ENCODE peak calls at places on chromosomes 16 and 17, in five cellular contexts. P, C, O, E and U are unnamed samples.

GRCh38 chr17:63279498-63280230 is 166.4 kb downstream of the CYB561 start:
- DNase-seq in E (no peak), P (peak), O (no peak), C (no peak), U (no peak)

GRCh38 chr17:52721932-52722331 is 563.4 kb upstream of the CA10 start:
- DNase-seq in O (no peak), P (no peak), E (no peak), C (no peak), U (no peak)

GRCh38 chr16:21001262-21001661 is 100.7 kb downstream of the LYRM1 start:
- DNase-seq in C (no peak), P (no peak), E (no peak), O (no peak), U (no peak)

GRCh38 chr17:36545093-36545464 is 360 bp downstream of the GGNBP2 start:
- DNase-seq in C (no peak), O (no peak), E (no peak), P (no peak), U (no peak)

GRCh38 chr17:82536220-82537201 is 17.0 kb downstream of the FOXK2 start:
- DNase-seq in C (peak), P (no peak), O (no peak), E (peak), U (no peak)

GRCh38 chr16:74922150-74923138 is 62.5 kb downstream of the WDR59 start:
- DNase-seq in E (peak), C (no peak), O (no peak), P (no peak), U (no peak)

GRCh38 chr16:14007460-14007859 is 63.7 kb upstream of the MRTFB start:
- DNase-seq in C (no peak), P (peak), E (no peak), O (no peak), U (peak)

GRCh38 chr16:29683543-29684090 is 4.6 kb downstream of the QPRT start:
- DNase-seq in P (no peak), E (no peak), C (no peak), O (no peak), U (no peak)

GRCh38 chr17:37608369-37609169 is 649 bp downstream of the SYNRG start:
- DNase-seq in O (peak), P (no peak), E (peak), C (peak), U (no peak)

GRCh38 chr16:734208-734980 is 6.4 kb downstream of the CIAO3 start:
- DNase-seq in C (no peak), P (no peak), E (no peak), O (no peak), U (no peak)

GRCh38 chr16:730666-731509 is 4.0 kb downstream of the HAGHL start:
- DNase-seq in C (no peak), P (no peak), E (no peak), O (no peak), U (no peak)

GRCh38 chr16:732332-732731 is 5.4 kb downstream of the HAGHL start:
- DNase-seq in C (no peak), P (no peak), O (no peak), E (no peak), U (no peak)

GRCh38 chr16:733382-734207 is 6.7 kb downstream of the HAGHL start:
- DNase-seq in P (no peak), E (no peak), O (no peak), C (no peak), U (no peak)

GRCh38 chr16:732936-733335 is 6.0 kb downstream of the HAGHL start:
- DNase-seq in O (no peak), C (no peak), E (no peak), P (no peak), U (no peak)
- TF ChIP-seq CTCF in O (no peak), C (no peak), E (no peak), P (no peak), U (no peak)

GRCh38 chr16:50274771-50275415 is 8.5 kb downstream of the ADCY7 start:
- DNase-seq in O (no peak), C (no peak), E (no peak), P (no peak), U (no peak)
- TF ChIP-seq CTCF in O (no peak), C (no peak), E (no peak), P (no peak), U (no peak)

DNA sequence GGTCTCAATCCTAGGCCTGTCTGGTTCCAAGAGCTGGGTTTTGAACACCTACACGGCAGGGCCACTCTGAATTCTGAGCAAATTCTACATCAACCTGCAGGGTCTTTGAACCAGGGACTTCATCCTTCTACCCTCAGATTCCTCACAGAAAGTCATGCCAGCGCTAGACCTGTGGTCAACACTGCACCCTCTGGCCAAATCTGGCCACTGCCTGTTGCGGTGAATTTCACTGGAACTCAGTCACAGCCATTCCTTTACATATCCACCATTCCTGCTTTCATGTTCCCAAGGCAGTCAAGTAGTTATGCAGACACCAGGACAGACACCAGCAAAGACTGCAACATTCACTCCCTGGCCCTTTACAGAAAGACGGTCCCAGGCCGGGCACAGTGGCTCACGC is 144.6 kb downstream of the C16orf95 start:
- DNase-seq in C (no peak), P (no peak), E (no peak), O (no peak), U (no peak)
- TF ChIP-seq CTCF in C (no peak), P (peak), E (no peak), O (no peak), U (no peak)

DNA sequence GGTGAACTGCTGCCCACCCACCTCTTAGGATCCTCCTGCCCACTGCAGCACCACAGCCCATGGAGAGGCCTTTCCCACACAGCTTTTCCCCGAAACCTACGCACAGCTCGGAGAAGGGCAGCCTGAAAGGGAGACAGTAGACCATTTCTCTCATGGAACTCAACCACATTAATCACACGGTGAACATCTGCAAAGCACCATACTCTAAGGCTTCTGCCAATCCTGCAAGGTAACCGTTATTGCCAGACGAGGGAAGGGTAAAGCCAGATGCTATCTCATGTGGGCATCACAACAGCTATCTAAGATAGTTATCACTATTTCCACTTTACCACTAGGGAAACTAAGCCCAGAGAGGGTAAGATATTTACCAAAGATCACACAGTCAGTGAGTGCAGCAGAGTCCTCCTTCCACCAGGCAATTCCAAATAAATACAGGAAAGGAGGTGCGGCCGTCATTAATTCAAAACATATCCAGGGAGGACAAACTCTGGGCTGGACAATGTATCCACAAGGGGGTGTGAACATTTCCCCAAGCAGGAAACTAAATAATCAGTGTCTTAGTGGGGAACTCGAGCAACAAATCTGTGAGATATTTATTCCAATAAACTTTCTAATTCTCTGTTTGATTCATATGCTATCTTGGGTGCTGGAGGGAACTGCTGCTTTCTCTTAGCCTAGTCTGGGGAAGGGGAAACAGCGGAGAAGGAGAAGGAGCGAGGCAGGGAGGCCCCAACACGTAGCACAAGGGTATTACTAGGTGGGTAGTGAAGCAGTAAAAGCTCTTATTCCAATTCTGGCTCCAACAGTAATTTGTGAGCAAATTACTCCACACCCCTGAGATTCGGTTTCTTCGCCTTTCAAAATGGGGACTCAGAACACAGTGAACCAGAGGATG is 723 bp downstream of the TMEM186 start:
- DNase-seq in P (no peak), C (no peak), E (no peak), O (no peak), U (no peak)
- TF ChIP-seq CTCF in P (no peak), C (no peak), E (no peak), O (no peak), U (no peak)

GRCh38 chr17:66850692-66851091 is 15.8 kb downstream of the CACNG5 start:
- DNase-seq in E (no peak), C (no peak), O (no peak), P (no peak), U (no peak)

GRCh38 chr17:66849851-66850580 is 15.1 kb downstream of the CACNG5 start:
- DNase-seq in E (no peak), C (no peak), P (no peak), O (no peak), U (no peak)

GRCh38 chr17:66858182-66859083 is 23.5 kb downstream of the CACNG5 start:
- DNase-seq in E (no peak), P (no peak), O (no peak), C (no peak), U (no peak)

GRCh38 chr17:66860204-66860603 is 25.3 kb downstream of the CACNG5 start:
- DNase-seq in E (no peak), O (no peak), C (no peak), P (no peak), U (no peak)

DNA sequence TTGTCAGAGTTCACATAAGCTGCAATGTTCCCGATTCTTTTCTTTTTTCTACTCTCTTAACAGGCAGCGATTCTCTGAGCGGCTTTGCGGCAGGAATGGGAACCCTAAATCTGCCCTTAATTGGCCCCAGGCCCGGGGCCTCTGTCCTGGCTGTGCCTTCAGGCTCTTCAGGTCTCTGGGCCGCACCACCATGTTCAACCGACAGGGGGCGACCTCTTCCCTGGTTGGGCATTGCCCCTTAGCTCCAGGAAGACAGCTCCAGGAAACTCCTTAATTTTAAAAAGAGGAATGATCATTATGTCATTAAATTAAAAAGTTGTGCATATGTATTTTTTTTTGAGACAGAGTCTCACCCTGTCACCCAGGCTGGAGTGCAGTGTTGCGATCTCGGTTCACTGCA is 20.3 kb downstream of the CACNG5 start:
- DNase-seq in P (no peak), C (no peak), E (no peak), O (no peak), U (no peak)
- TF ChIP-seq CTCF in P (peak), C (no peak), E (no peak), O (no peak), U (peak)

GRCh38 chr16:81237282-81237681 is 1.2 kb upstream of the BCO1 start:
- DNase-seq in C (no peak), P (no peak), O (no peak), E (peak), U (no peak)
- TF ChIP-seq CTCF in C (no peak), P (no peak), O (no peak), E (no peak), U (no peak)

GRCh38 chr17:18038861-18039534 is at the start of the genes ATPAF2 and GID4:
- DNase-seq in C (peak), O (peak), E (peak), P (peak), U (peak)
- TF ChIP-seq CTCF in C (no peak), O (peak), E (peak), P (no peak), U (no peak)

DNA sequence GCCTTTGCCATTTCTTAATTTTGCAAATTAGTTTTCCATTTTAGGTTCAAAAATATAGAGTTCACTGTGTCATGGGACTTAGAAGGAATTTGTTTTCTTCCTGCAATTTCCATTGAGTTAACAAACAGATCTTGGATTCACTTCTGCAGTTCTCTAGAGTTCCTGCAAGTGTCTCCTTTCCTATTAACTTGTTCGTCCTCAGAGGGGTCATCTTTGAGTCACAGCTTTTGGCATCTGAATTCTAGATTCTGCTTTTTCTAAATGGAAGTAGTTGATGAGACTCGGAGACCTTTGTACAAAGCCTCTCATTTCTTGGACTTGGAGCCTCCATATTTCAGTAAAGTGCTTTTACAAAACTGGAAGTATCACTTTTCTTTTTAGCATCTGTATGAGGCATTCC is 323.3 kb downstream of the BCAS3 start:
- DNase-seq in E (no peak), P (peak), O (no peak), C (no peak), U (no peak)
- TF ChIP-seq CTCF in E (no peak), P (peak), O (no peak), C (peak), U (peak)